ENCODE peak calls at places on chromosome 9, in four cellular contexts. One of them, this sample, is unnamed.

GRCh38 chr9:99135498-99135897 is 30.6 kb downstream of the TGFBR1 start:
- DNase-seq in left ventricle myocardium inferior: no peak
- DNase-seq in H9: no peak
- DNase-seq in heart right ventricle: no peak
- DNase-seq in this sample: no peak

GRCh38 chr9:121889990-121890563 is 203.0 kb downstream of the TTLL11 start:
- DNase-seq in left ventricle myocardium inferior: no peak
- DNase-seq in H9: no peak
- DNase-seq in heart right ventricle: no peak
- DNase-seq in this sample: no peak

GRCh38 chr9:134551657-134552348 is 89.8 kb upstream of the COL5A1 start:
- DNase-seq in left ventricle myocardium inferior: peak; percentile 28
- DNase-seq in H9: no peak
- DNase-seq in heart right ventricle: no peak
- DNase-seq in this sample: no peak

GRCh38 chr9:113572076-113572861 is 108.7 kb downstream of the RGS3 start:
- DNase-seq in left ventricle myocardium inferior: peak; percentile 11
- DNase-seq in H9: no peak
- DNase-seq in heart right ventricle: no peak
- DNase-seq in this sample: no peak

GRCh38 chr9:90044710-90045151 is 439.9 kb downstream of the GADD45G start:
- DNase-seq in left ventricle myocardium inferior: no peak
- DNase-seq in H9: no peak
- DNase-seq in heart right ventricle: no peak
- DNase-seq in this sample: no peak

GRCh38 chr9:114033397-114034103 is 44.5 kb downstream of the AMBP start:
- DNase-seq in left ventricle myocardium inferior: no peak
- DNase-seq in H9: peak; percentile 68
- DNase-seq in heart right ventricle: peak; percentile 48
- DNase-seq in this sample: peak; percentile 42

GRCh38 chr9:6268830-6269397 is 53.3 kb downstream of the IL33 start:
- DNase-seq in left ventricle myocardium inferior: no peak
- DNase-seq in H9: no peak
- DNase-seq in heart right ventricle: no peak
- DNase-seq in this sample: no peak

GRCh38 chr9:136182850-136183422 is 22.0 kb downstream of the LHX3 start:
- DNase-seq in left ventricle myocardium inferior: no peak
- DNase-seq in H9: no peak
- DNase-seq in heart right ventricle: no peak
- DNase-seq in this sample: no peak

GRCh38 chr9:136088939-136089696 is 6.0 kb downstream of the NACC2 start:
- DNase-seq in left ventricle myocardium inferior: no peak
- DNase-seq in H9: peak; percentile 25
- DNase-seq in heart right ventricle: peak; percentile 26
- DNase-seq in this sample: no peak

GRCh38 chr9:23824241-23825142 is 1.5 kb downstream of the ELAVL2 start:
- DNase-seq in left ventricle myocardium inferior: no peak
- DNase-seq in H9: peak; percentile 65
- DNase-seq in heart right ventricle: no peak
- DNase-seq in this sample: no peak

GRCh38 chr9:82882744-82883143 is 180.2 kb downstream of the RASEF start:
- DNase-seq in left ventricle myocardium inferior: no peak
- DNase-seq in H9: no peak
- DNase-seq in heart right ventricle: no peak
- DNase-seq in this sample: no peak

GRCh38 chr9:1759901-1760300 is 255.2 kb upstream of the SMARCA2 start:
- DNase-seq in left ventricle myocardium inferior: no peak
- DNase-seq in H9: peak; percentile 38
- DNase-seq in heart right ventricle: no peak
- DNase-seq in this sample: no peak

GRCh38 chr9:8799231-8800014 is 999.8 kb upstream of the DMAC1 start:
- DNase-seq in left ventricle myocardium inferior: no peak
- DNase-seq in H9: no peak
- DNase-seq in heart right ventricle: no peak
- DNase-seq in this sample: no peak

GRCh38 chr9:93317495-93318094 is 133.7 kb downstream of the WNK2 start:
- DNase-seq in left ventricle myocardium inferior: no peak
- DNase-seq in H9: peak; percentile 26
- DNase-seq in heart right ventricle: no peak
- DNase-seq in this sample: no peak

GRCh38 chr9:1332161-1332560 is 282.0 kb downstream of the DMRT2 start:
- DNase-seq in left ventricle myocardium inferior: no peak
- DNase-seq in H9: no peak
- DNase-seq in heart right ventricle: no peak
- DNase-seq in this sample: no peak

GRCh38 chr9:92196909-92197308 is 81.7 kb upstream of the SPTLC1 start:
- DNase-seq in left ventricle myocardium inferior: no peak
- DNase-seq in H9: no peak
- DNase-seq in heart right ventricle: no peak
- DNase-seq in this sample: peak; percentile 60

GRCh38 chr9:68685770-68686169 is 19.3 kb upstream of the PIP5K1B start:
- DNase-seq in left ventricle myocardium inferior: no peak
- DNase-seq in H9: peak; percentile 58
- DNase-seq in heart right ventricle: no peak
- DNase-seq in this sample: peak; percentile 9

GRCh38 chr9:130871395-130872057 is 25.1 kb downstream of the QRFP start:
- DNase-seq in left ventricle myocardium inferior: no peak
- DNase-seq in H9: no peak
- DNase-seq in heart right ventricle: no peak
- DNase-seq in this sample: no peak
- H3K27ac ChIP-seq in left ventricle myocardium inferior: peak overlapping the region; percentile 91
- H3K27ac ChIP-seq in H9: no peak overlapping the region
- H3K27ac ChIP-seq in heart right ventricle: peak overlapping the region; percentile 87
- H3K27ac ChIP-seq in this sample: no peak overlapping the region

DNA sequence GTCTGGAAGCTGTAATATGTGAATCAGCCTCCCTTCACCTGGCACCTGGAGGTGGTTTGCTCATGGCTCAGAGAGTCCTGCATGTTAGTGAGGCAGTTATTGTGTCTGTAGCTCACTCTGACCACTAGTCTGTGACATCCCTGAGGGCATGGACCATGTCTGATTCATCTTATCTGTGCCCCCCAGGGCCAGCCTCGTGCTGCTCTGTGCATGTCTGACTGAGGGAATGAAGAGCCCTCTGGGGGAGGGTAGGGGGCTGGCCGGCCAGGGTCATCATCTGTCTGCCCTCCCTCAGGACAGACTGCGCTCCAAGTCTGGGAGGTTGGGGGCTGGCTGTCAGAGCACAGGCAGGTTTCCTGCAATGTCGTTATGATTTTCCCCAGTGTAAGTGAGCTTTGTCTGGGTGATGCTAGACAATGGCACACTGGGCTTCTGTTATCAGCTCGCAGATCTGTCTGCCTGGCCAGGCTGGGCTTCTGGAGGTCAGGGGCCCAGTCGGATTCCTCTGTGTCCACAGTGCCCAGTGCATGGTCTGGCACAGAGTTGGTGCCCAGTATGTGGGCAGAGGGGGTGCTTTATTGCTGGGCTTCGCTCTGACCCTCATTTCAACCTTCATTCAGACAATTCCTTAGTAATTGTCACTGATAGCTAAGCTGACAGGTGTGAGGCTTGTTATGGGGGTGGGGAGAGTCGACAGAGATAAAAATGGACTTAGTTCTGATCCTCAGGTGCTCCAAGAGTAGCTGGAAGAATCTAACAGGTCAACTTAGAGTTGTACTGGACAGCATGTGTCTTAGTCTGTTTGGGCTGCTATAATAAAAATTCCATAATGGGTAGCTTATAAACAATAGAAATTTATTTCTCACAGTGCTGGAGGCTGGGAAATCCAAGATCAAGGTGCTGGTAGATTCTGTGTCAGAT is 85.7 kb upstream of the SHB start:
- DNase-seq in left ventricle myocardium inferior: no peak
- DNase-seq in H9: no peak
- DNase-seq in heart right ventricle: no peak
- DNase-seq in this sample: no peak
- TF ChIP-seq CTCF in left ventricle myocardium inferior: no peak
- TF ChIP-seq CTCF in H9: no peak
- TF ChIP-seq CTCF in heart right ventricle: no peak
- TF ChIP-seq CTCF in this sample: no peak

GRCh38 chr9:10443805-10444204 is 169.0 kb downstream of the PTPRD start:
- DNase-seq in left ventricle myocardium inferior: no peak
- DNase-seq in H9: no peak
- DNase-seq in heart right ventricle: no peak
- DNase-seq in this sample: no peak
- H3K27me3 ChIP-seq in left ventricle myocardium inferior: no peaks in the 10 kb centered on the region
- H3K27me3 ChIP-seq in H9: no peaks in the 10 kb centered on the region
- H3K27me3 ChIP-seq in heart right ventricle: no peaks in the 10 kb centered on the region
- H3K27me3 ChIP-seq in this sample: no peaks in the 10 kb centered on the region

DNA sequence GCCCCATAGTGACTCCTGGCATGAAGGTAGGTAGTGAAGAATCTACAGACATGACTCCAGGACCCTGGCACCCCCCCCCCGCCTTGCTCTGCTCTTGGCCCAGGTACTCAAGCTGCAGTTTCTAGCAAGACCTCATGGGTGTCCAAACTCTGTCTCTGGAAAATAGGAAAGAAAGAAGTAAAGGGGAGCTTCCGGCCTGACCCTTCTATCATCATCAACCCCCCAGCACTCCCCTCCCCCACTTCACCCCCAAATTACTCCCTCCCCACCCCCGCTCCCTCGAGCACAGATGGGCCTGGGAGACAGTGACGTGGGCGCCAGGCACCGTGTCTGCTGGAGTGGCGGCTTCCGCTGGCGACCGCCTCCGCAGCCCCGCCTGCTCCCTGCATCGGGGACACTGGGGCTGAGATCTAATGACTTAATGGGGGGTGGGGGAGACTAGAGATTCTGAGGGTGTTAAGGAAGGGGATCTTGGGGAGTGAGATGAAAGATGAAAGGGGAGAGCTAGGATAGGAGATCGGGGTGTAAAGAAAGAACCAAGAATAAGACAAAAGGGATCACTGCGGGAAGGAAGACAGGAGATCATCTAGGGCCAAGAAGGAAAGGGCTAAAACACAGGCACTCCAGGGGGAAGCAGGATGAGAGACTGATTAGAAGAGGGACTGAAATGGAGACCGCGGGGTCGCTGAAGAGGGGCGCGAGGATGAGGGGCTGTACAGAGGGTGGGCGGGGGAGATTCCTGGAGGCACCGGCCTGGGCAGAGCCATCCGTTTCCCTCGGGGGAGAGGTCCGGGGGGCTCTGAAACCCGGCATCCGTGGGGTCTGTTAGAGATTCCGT is 1.1 kb upstream of the DNAJB5 start:
- DNase-seq in left ventricle myocardium inferior: peak; percentile 51
- DNase-seq in H9: peak; percentile 50
- DNase-seq in heart right ventricle: peak; percentile 64
- DNase-seq in this sample: peak; percentile 47
- H3K27ac ChIP-seq in left ventricle myocardium inferior: peak overlapping the region; percentile 96
- H3K27ac ChIP-seq in H9: no peak overlapping the region
- H3K27ac ChIP-seq in heart right ventricle: peak overlapping the region; percentile 87
- H3K27ac ChIP-seq in this sample: peak overlapping the region; percentile 86

GRCh38 chr9:4235951-4236804 is 63.7 kb downstream of the GLIS3 start:
- DNase-seq in left ventricle myocardium inferior: no peak
- DNase-seq in H9: no peak
- DNase-seq in heart right ventricle: no peak
- DNase-seq in this sample: no peak

GRCh38 chr9:4237748-4238511 is 61.9 kb downstream of the GLIS3 start:
- DNase-seq in left ventricle myocardium inferior: no peak
- DNase-seq in H9: peak; percentile 47
- DNase-seq in heart right ventricle: no peak
- DNase-seq in this sample: no peak

GRCh38 chr9:4241552-4241951 is 58.3 kb downstream of the GLIS3 start:
- DNase-seq in left ventricle myocardium inferior: no peak
- DNase-seq in H9: no peak
- DNase-seq in heart right ventricle: no peak
- DNase-seq in this sample: no peak

GRCh38 chr9:4242239-4242638 is 57.6 kb downstream of the GLIS3 start:
- DNase-seq in left ventricle myocardium inferior: no peak
- DNase-seq in H9: no peak
- DNase-seq in heart right ventricle: no peak
- DNase-seq in this sample: no peak

GRCh38 chr9:4238522-4238921 is 61.3 kb downstream of the GLIS3 start:
- DNase-seq in left ventricle myocardium inferior: no peak
- DNase-seq in H9: no peak
- DNase-seq in heart right ventricle: no peak
- DNase-seq in this sample: no peak
- TF ChIP-seq CTCF in left ventricle myocardium inferior: no peak
- TF ChIP-seq CTCF in H9: no peak
- TF ChIP-seq CTCF in heart right ventricle: no peak
- TF ChIP-seq CTCF in this sample: no peak

DNA sequence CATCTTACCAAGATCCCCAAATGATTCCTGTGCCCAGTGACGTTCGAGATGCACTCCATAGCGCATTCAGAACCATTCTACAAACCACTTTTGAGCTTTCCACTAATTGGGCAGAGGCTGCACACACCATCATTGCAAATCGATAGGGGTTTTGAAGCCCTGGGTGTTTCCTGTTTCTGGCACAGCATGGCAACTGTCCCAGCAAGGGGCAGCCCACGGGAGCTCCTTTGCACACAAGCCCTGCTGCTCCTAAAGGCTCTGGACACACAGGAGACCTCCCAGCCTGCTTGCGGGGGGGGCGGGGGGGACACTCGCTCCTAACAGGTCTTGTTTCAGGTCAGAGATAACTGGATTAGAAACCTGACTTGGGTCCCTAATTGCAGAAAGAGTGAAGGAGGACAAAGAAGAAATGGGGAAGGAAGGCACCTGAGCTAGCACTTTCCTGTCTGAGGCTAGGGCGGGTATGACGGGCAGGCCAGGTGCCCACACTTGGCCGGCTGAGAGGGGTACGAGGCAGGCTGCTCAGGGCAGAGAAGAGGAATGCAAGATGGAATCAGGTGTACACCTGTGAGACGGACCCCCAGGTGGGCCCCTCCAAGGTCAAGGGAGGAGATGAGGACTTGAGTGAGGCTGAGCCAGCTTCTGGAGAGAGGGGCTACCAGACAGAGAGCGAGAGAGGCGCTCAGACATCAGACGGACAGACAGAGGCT is 828 bp downstream of the FBP1 start:
- DNase-seq in left ventricle myocardium inferior: no peak
- DNase-seq in H9: no peak
- DNase-seq in heart right ventricle: no peak
- DNase-seq in this sample: no peak
- H3K27me3 ChIP-seq in left ventricle myocardium inferior: peaks cover 37% of the 10 kb centered on the region
- H3K27me3 ChIP-seq in H9: peaks cover 37% of the 10 kb centered on the region
- H3K27me3 ChIP-seq in heart right ventricle: peaks cover 11% of the 10 kb centered on the region
- H3K27me3 ChIP-seq in this sample: peaks cover 70% of the 10 kb centered on the region

DNA sequence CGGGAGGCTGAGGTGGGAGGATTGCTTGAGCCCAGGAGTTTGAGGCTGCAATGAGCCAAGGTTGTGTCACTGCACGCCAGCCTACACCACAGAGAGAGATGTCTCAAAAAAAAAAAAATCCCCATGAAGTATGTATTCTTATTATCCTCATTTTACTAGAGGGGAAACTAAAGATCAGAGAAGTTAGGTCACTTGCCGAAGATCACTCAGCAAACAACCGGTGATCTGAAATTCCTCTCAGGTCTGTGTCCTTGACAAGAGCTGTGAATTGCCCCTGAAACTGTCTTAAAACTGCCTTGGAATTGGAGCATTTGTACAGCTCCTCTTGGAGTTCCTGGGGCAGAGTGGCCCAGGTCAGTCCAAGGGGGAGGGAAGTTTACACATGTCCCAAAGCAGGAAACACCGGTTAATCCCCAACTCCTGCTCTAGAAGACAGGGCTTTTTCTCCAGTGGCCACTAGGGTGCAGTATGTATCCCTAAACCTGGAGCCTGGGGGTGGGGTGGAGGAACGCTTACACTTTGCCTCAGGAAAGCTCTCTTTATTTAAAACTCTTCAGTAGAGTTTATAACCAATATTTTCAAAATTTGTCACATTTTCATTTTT is 27.6 kb downstream of the AQP7 start:
- DNase-seq in left ventricle myocardium inferior: peak; percentile 56
- DNase-seq in H9: peak; percentile 83
- DNase-seq in heart right ventricle: no peak
- DNase-seq in this sample: peak; percentile 89
- H3K27ac ChIP-seq in left ventricle myocardium inferior: peak overlapping the region; percentile 56
- H3K27ac ChIP-seq in H9: no peak overlapping the region
- H3K27ac ChIP-seq in heart right ventricle: peak overlapping the region; percentile 65
- H3K27ac ChIP-seq in this sample: peak overlapping the region; percentile 75

This sample was measured in cardiac muscle cell.